ENCODE peak calls at places on chromosome 21, in seven cellular contexts. One of them, this sample, is unnamed.

GRCh38 chr21:17781524-17781923 is 37.6 kb downstream of the C21orf91 start:
- DNase-seq in A549: no peak
- DNase-seq in PC-3: no peak
- DNase-seq in heart left ventricle: no peak
- DNase-seq in tibial nerve: no peak
- DNase-seq in aorta: no peak
- DNase-seq in heart right ventricle: no peak
- DNase-seq in this sample: no peak

GRCh38 chr21:38123626-38124025 is 133.2 kb upstream of the KCNJ15 start:
- DNase-seq in A549: no peak
- DNase-seq in PC-3: no peak
- DNase-seq in heart left ventricle: no peak
- DNase-seq in tibial nerve: no peak
- DNase-seq in aorta: no peak
- DNase-seq in heart right ventricle: no peak
- DNase-seq in this sample: no peak

GRCh38 chr21:42160950-42161225 is 58.1 kb upstream of the ABCG1 start:
- DNase-seq in A549: no peak
- DNase-seq in PC-3: no peak
- DNase-seq in heart left ventricle: no peak
- DNase-seq in tibial nerve: no peak
- DNase-seq in aorta: no peak
- DNase-seq in heart right ventricle: no peak
- DNase-seq in this sample: no peak

GRCh38 chr21:18468775-18469174 is 65.2 kb upstream of the TMPRSS15 start:
- DNase-seq in A549: no peak
- DNase-seq in PC-3: no peak
- DNase-seq in heart left ventricle: no peak
- DNase-seq in tibial nerve: no peak
- DNase-seq in aorta: no peak
- DNase-seq in heart right ventricle: no peak
- DNase-seq in this sample: no peak

GRCh38 chr21:44637018-44637850 is at the start of gene KRTAP10-10:
- DNase-seq in A549: no peak
- DNase-seq in PC-3: no peak
- DNase-seq in heart left ventricle: no peak
- DNase-seq in tibial nerve: no peak
- DNase-seq in aorta: no peak
- DNase-seq in heart right ventricle: no peak
- DNase-seq in this sample: no peak

GRCh38 chr21:36164427-36164784 is 7.8 kb downstream of the DOP1B start:
- DNase-seq in A549: no peak
- DNase-seq in PC-3: no peak
- DNase-seq in heart left ventricle: no peak
- DNase-seq in tibial nerve: no peak
- DNase-seq in aorta: no peak
- DNase-seq in heart right ventricle: no peak
- DNase-seq in this sample: no peak

GRCh38 chr21:26307640-26308039 is 137.1 kb upstream of the APP start:
- DNase-seq in A549: no peak
- DNase-seq in PC-3: no peak
- DNase-seq in heart left ventricle: no peak
- DNase-seq in tibial nerve: no peak
- DNase-seq in aorta: no peak
- DNase-seq in heart right ventricle: no peak
- DNase-seq in this sample: no peak

GRCh38 chr21:40852563-40852962 is 5.6 kb upstream of the DSCAM start:
- DNase-seq in A549: no peak
- DNase-seq in PC-3: no peak
- DNase-seq in heart left ventricle: no peak
- DNase-seq in tibial nerve: no peak
- DNase-seq in aorta: no peak
- DNase-seq in heart right ventricle: no peak
- DNase-seq in this sample: no peak

GRCh38 chr21:33025471-33026298 is at the start of gene OLIG2:
- DNase-seq in A549: no peak
- DNase-seq in PC-3: no peak
- DNase-seq in heart left ventricle: no peak
- DNase-seq in tibial nerve: no peak
- DNase-seq in aorta: no peak
- DNase-seq in heart right ventricle: no peak
- DNase-seq in this sample: peak; percentile 87

GRCh38 chr21:18666725-18667124 is 263.1 kb upstream of the TMPRSS15 start:
- DNase-seq in A549: no peak
- DNase-seq in PC-3: no peak
- DNase-seq in heart left ventricle: no peak
- DNase-seq in tibial nerve: no peak
- DNase-seq in aorta: no peak
- DNase-seq in heart right ventricle: no peak
- DNase-seq in this sample: no peak

GRCh38 chr21:39472211-39472610 is 20.4 kb downstream of the SH3BGR start:
- DNase-seq in A549: no peak
- DNase-seq in PC-3: no peak
- DNase-seq in heart left ventricle: no peak
- DNase-seq in tibial nerve: no peak
- DNase-seq in aorta: no peak
- DNase-seq in heart right ventricle: no peak
- DNase-seq in this sample: no peak

GRCh38 chr21:24045775-24046215 is 1561.5 kb downstream of the MRPL39 start:
- DNase-seq in A549: peak; percentile 11
- DNase-seq in PC-3: peak; percentile 90
- DNase-seq in heart left ventricle: peak; percentile 67
- DNase-seq in tibial nerve: peak; percentile 41
- DNase-seq in aorta: peak; percentile 76
- DNase-seq in heart right ventricle: peak; percentile 53
- DNase-seq in this sample: no peak

GRCh38 chr21:26732442-26733221 is 112.6 kb downstream of the ADAMTS1 start:
- DNase-seq in A549: peak; percentile 10
- DNase-seq in PC-3: peak; percentile 64
- DNase-seq in heart left ventricle: peak; percentile 25
- DNase-seq in tibial nerve: peak; percentile 33
- DNase-seq in aorta: peak; percentile 56
- DNase-seq in heart right ventricle: peak; percentile 36
- DNase-seq in this sample: peak; percentile 23

GRCh38 chr21:19326581-19327319 is 923.2 kb upstream of the TMPRSS15 start:
- DNase-seq in A549: no peak
- DNase-seq in PC-3: no peak
- DNase-seq in heart left ventricle: no peak
- DNase-seq in tibial nerve: no peak
- DNase-seq in aorta: no peak
- DNase-seq in heart right ventricle: no peak
- DNase-seq in this sample: no peak

GRCh38 chr21:42997053-42997452 is 22.7 kb downstream of the PKNOX1 start:
- DNase-seq in A549: no peak
- DNase-seq in PC-3: no peak
- DNase-seq in heart left ventricle: peak; percentile 52
- DNase-seq in tibial nerve: no peak
- DNase-seq in aorta: peak; percentile 76
- DNase-seq in heart right ventricle: peak; percentile 32
- DNase-seq in this sample: no peak

GRCh38 chr21:41366522-41367151 is 4.8 kb downstream of the MX2 start:
- DNase-seq in A549: peak; percentile 74
- DNase-seq in PC-3: peak; percentile 89
- DNase-seq in heart left ventricle: no peak
- DNase-seq in tibial nerve: no peak
- DNase-seq in aorta: no peak
- DNase-seq in heart right ventricle: no peak
- DNase-seq in this sample: no peak

GRCh38 chr21:40215941-40216340 is 348.7 kb downstream of the PCP4 start:
- DNase-seq in A549: no peak
- DNase-seq in PC-3: no peak
- DNase-seq in heart left ventricle: no peak
- DNase-seq in tibial nerve: no peak
- DNase-seq in aorta: no peak
- DNase-seq in heart right ventricle: no peak
- DNase-seq in this sample: no peak

GRCh38 chr21:32867587-32867986 is 96.0 kb upstream of the PAXBP1 start:
- DNase-seq in A549: no peak
- DNase-seq in PC-3: peak; percentile 48
- DNase-seq in heart left ventricle: no peak
- DNase-seq in tibial nerve: no peak
- DNase-seq in aorta: no peak
- DNase-seq in heart right ventricle: no peak
- DNase-seq in this sample: no peak

GRCh38 chr21:44502559-44502958 is 37.4 kb downstream of the KRTAP10-1 start:
- DNase-seq in A549: no peak
- DNase-seq in PC-3: no peak
- DNase-seq in heart left ventricle: no peak
- DNase-seq in tibial nerve: no peak
- DNase-seq in aorta: no peak
- DNase-seq in heart right ventricle: no peak
- DNase-seq in this sample: no peak

GRCh38 chr21:8994640-8995511 is 1526.5 kb upstream of the TPTE start:
- DNase-seq in A549: peak; percentile 95
- DNase-seq in PC-3: peak; percentile 2
- DNase-seq in heart left ventricle: no peak
- DNase-seq in tibial nerve: no peak
- DNase-seq in aorta: no peak
- DNase-seq in heart right ventricle: no peak
- DNase-seq in this sample: no peak

GRCh38 chr21:14545906-14546480 is at the start of gene SAMSN1:
- DNase-seq in A549: no peak
- DNase-seq in PC-3: peak; percentile 47
- DNase-seq in heart left ventricle: peak; percentile 39
- DNase-seq in tibial nerve: no peak
- DNase-seq in aorta: peak; percentile 64
- DNase-seq in heart right ventricle: no peak
- DNase-seq in this sample: no peak

GRCh38 chr21:29077651-29078090 is 4.2 kb upstream of the CCT8 start:
- DNase-seq in A549: peak; percentile 65
- DNase-seq in PC-3: peak; percentile 26
- DNase-seq in heart left ventricle: no peak
- DNase-seq in tibial nerve: no peak
- DNase-seq in aorta: no peak
- DNase-seq in heart right ventricle: no peak
- DNase-seq in this sample: no peak

GRCh38 chr21:29073222-29074006 is at the start of gene CCT8:
- DNase-seq in A549: peak; percentile 98
- DNase-seq in PC-3: peak; percentile 100
- DNase-seq in heart left ventricle: peak; percentile 100
- DNase-seq in tibial nerve: peak; percentile 96
- DNase-seq in aorta: peak; percentile 100
- DNase-seq in heart right ventricle: peak; percentile 100
- DNase-seq in this sample: peak; percentile 98

GRCh38 chr21:29074007-29074376 is 544 bp upstream of the CCT8 start:
- DNase-seq in A549: no peak
- DNase-seq in PC-3: no peak
- DNase-seq in heart left ventricle: no peak
- DNase-seq in tibial nerve: no peak
- DNase-seq in aorta: no peak
- DNase-seq in heart right ventricle: no peak
- DNase-seq in this sample: no peak

GRCh38 chr21:29074783-29075182 is 1.3 kb upstream of the CCT8 start:
- DNase-seq in A549: no peak
- DNase-seq in PC-3: no peak
- DNase-seq in heart left ventricle: no peak
- DNase-seq in tibial nerve: no peak
- DNase-seq in aorta: no peak
- DNase-seq in heart right ventricle: no peak
- DNase-seq in this sample: no peak

DNA sequence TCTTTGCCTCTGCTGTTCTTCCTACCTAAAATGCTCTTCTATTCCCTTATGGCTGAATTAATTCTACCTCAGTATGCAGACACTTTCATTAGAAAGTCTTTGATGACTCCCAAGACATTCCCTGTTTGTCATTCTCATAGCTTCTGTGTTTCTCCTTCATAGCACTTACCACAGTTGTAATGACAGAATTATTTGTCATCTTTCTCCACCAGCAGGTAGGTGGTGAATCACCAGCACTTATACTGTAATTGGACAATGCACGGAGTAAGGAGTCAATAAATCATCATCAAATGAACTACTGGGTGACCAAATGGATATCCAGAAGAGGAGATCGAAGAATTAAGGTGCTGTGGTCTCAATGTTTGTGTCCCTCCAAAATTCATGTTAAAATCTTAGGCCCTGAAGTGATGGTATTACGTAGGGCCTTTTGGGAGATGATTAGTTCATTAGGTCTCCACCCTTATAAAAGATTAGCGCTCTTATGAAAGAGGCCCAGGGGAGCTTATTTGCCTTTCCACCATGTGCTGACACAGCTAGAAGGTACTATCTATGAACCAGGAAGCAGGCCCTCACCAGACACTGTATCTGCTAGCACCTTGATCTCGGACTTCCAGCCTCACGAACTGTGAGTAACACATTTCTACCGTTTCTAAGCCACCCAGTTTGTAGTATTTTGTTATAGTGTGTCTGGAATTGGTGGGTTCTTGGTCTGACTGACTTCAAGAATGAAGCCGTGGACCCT is 2.4 kb upstream of the CCT8 start:
- DNase-seq in A549: no peak
- DNase-seq in PC-3: peak; percentile 93
- DNase-seq in heart left ventricle: no peak
- DNase-seq in tibial nerve: no peak
- DNase-seq in aorta: no peak
- DNase-seq in heart right ventricle: no peak
- DNase-seq in this sample: no peak
- H3K4me3 ChIP-seq in A549: no peak overlapping the region
- H3K4me3 ChIP-seq in PC-3: no peak overlapping the region
- H3K4me3 ChIP-seq in heart left ventricle: no peak overlapping the region
- H3K4me3 ChIP-seq in tibial nerve: no peak overlapping the region
- H3K4me3 ChIP-seq in aorta: no peak overlapping the region
- H3K4me3 ChIP-seq in heart right ventricle: no peak overlapping the region
- H3K4me3 ChIP-seq in this sample: no peak overlapping the region

DNA sequence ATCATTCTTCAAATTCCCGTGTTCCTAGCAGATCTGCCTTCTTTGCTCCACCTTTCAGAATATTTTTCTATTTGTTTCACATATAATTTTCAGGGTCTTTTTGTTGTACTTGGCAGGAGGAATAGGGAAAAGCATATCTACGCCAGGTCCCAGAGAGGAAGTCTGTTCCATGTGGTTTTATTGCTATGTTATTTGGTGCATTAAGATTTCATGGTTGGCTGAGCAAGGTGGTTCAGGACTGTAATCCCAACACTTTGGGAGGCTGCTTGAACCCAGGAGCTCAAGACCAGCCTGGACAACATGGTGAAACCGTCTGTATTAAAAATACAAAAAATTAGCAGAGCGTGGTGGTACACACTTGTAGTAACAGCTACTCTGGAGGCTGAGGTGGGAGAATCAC is 36.1 kb downstream of the COL6A1 start:
- DNase-seq in A549: no peak
- DNase-seq in PC-3: no peak
- DNase-seq in heart left ventricle: no peak
- DNase-seq in tibial nerve: no peak
- DNase-seq in aorta: no peak
- DNase-seq in heart right ventricle: no peak
- DNase-seq in this sample: no peak
- H3K4me3 ChIP-seq in A549: no peak overlapping the region
- H3K4me3 ChIP-seq in PC-3: no peak overlapping the region
- H3K4me3 ChIP-seq in heart left ventricle: no peak overlapping the region
- H3K4me3 ChIP-seq in tibial nerve: no peak overlapping the region
- H3K4me3 ChIP-seq in aorta: no peak overlapping the region
- H3K4me3 ChIP-seq in heart right ventricle: no peak overlapping the region
- H3K4me3 ChIP-seq in this sample: no peak overlapping the region

GRCh38 chr21:35028451-35028757 is 20.7 kb downstream of the RUNX1 start:
- DNase-seq in A549: no peak
- DNase-seq in PC-3: no peak
- DNase-seq in heart left ventricle: no peak
- DNase-seq in tibial nerve: no peak
- DNase-seq in aorta: no peak
- DNase-seq in heart right ventricle: no peak
- DNase-seq in this sample: no peak
- H3K4me3 ChIP-seq in A549: no peak overlapping the region
- H3K4me3 ChIP-seq in PC-3: no peak overlapping the region
- H3K4me3 ChIP-seq in heart left ventricle: no peak overlapping the region
- H3K4me3 ChIP-seq in tibial nerve: no peak overlapping the region
- H3K4me3 ChIP-seq in aorta: no peak overlapping the region
- H3K4me3 ChIP-seq in heart right ventricle: no peak overlapping the region
- H3K4me3 ChIP-seq in this sample: no peak overlapping the region

GRCh38 chr21:31624961-31625491 is 34.5 kb upstream of the SOD1 start:
- DNase-seq in A549: no peak
- DNase-seq in PC-3: no peak
- DNase-seq in heart left ventricle: no peak
- DNase-seq in tibial nerve: no peak
- DNase-seq in aorta: no peak
- DNase-seq in heart right ventricle: no peak
- DNase-seq in this sample: no peak
- H3K4me3 ChIP-seq in A549: no peak overlapping the region
- H3K4me3 ChIP-seq in PC-3: no peak overlapping the region
- H3K4me3 ChIP-seq in heart left ventricle: no peak overlapping the region
- H3K4me3 ChIP-seq in tibial nerve: no peak overlapping the region
- H3K4me3 ChIP-seq in aorta: no peak overlapping the region
- H3K4me3 ChIP-seq in heart right ventricle: no peak overlapping the region
- H3K4me3 ChIP-seq in this sample: no peak overlapping the region

This sample was measured in neuronal stem cell.